ENCODE peak calls at places on chromosome 21, in ten cellular contexts. B is epithelial cell of esophagus; F is CD8-positive, alpha-beta T cell; Z is AG10803; U is stomach; G is activated B cell treated with CpG ODN at 0.5 μM for 24 hours; J is PC-3; H is endothelial cell; V is progenitor cell of endocrine pancreas; K is mucosa of descending colon. I is an unnamed sample.

GRCh38 chr21:45142469-45142868 is 68.1 kb downstream of the ADARB1 start:
- DNase-seq in B (peak), F (no peak), Z (peak), U (no peak), G (no peak), J (no peak), H (no peak), V (no peak), K (no peak), I (no peak)

GRCh38 chr21:28632718-28633408 is 359.8 kb downstream of the LTN1 start:
- DNase-seq in B (peak), F (no peak), Z (peak), U (no peak), G (no peak), J (peak), H (no peak), V (no peak), K (no peak), I (no peak)

GRCh38 chr21:14353712-14354111 is 29.2 kb downstream of the HSPA13 start:
- DNase-seq in B (peak), F (no peak), Z (no peak), U (no peak), G (no peak), J (no peak), H (no peak), V (no peak), K (no peak), I (no peak)

GRCh38 chr21:28235169-28235892 is 757.3 kb downstream of the LTN1 start:
- DNase-seq in B (no peak), F (no peak), Z (no peak), U (no peak), G (no peak), J (no peak), H (no peak), V (no peak), K (peak), I (no peak)

GRCh38 chr21:21268061-21268471 is 269.9 kb downstream of the NCAM2 start:
- DNase-seq in B (no peak), F (no peak), Z (no peak), U (no peak), G (no peak), J (no peak), H (no peak), V (no peak), K (no peak), I (no peak)

GRCh38 chr21:37878946-37879660 is 37.2 kb downstream of the KCNJ6 start:
- DNase-seq in B (peak), F (no peak), Z (peak), U (no peak), G (no peak), J (peak), H (no peak), V (no peak), K (no peak), I (no peak)

GRCh38 chr21:14843991-14844390 is 220.8 kb downstream of the NRIP1 start:
- DNase-seq in B (no peak), F (no peak), Z (no peak), U (no peak), G (no peak), J (no peak), H (no peak), V (no peak), K (no peak), I (no peak)

GRCh38 chr21:21084179-21084578 is 86.0 kb downstream of the NCAM2 start:
- DNase-seq in B (no peak), F (no peak), Z (peak), U (no peak), G (no peak), J (no peak), H (no peak), V (no peak), K (no peak), I (no peak)

GRCh38 chr21:31668651-31669491 is 9.4 kb downstream of the SOD1 start:
- DNase-seq in B (peak), F (no peak), Z (no peak), U (no peak), G (no peak), J (no peak), H (no peak), V (no peak), K (no peak), I (no peak)

GRCh38 chr21:15406791-15407190 is 323.0 kb upstream of the USP25 start:
- DNase-seq in B (peak), F (no peak), Z (no peak), U (no peak), G (no peak), J (no peak), H (no peak), V (no peak), K (no peak), I (no peak)

GRCh38 chr21:14918542-14918941 is 146.3 kb downstream of the NRIP1 start:
- DNase-seq in B (no peak), F (no peak), Z (peak), U (no peak), G (no peak), J (no peak), H (no peak), V (no peak), K (no peak), I (no peak)

GRCh38 chr21:23951251-23951650 is 1656.0 kb downstream of the MRPL39 start:
- DNase-seq in B (no peak), F (no peak), Z (no peak), U (no peak), G (no peak), J (peak), H (no peak), V (no peak), K (no peak), I (no peak)

GRCh38 chr21:30625449-30625848 is 5.0 kb downstream of the KRTAP20-4 start:
- DNase-seq in B (no peak), F (no peak), Z (no peak), U (no peak), G (no peak), J (no peak), H (no peak), V (no peak), K (no peak), I (no peak)

GRCh38 chr21:29578306-29578705 is 279.6 kb downstream of the BACH1 start:
- DNase-seq in B (no peak), F (no peak), Z (no peak), U (no peak), G (no peak), J (no peak), H (no peak), V (no peak), K (no peak), I (no peak)

DNA sequence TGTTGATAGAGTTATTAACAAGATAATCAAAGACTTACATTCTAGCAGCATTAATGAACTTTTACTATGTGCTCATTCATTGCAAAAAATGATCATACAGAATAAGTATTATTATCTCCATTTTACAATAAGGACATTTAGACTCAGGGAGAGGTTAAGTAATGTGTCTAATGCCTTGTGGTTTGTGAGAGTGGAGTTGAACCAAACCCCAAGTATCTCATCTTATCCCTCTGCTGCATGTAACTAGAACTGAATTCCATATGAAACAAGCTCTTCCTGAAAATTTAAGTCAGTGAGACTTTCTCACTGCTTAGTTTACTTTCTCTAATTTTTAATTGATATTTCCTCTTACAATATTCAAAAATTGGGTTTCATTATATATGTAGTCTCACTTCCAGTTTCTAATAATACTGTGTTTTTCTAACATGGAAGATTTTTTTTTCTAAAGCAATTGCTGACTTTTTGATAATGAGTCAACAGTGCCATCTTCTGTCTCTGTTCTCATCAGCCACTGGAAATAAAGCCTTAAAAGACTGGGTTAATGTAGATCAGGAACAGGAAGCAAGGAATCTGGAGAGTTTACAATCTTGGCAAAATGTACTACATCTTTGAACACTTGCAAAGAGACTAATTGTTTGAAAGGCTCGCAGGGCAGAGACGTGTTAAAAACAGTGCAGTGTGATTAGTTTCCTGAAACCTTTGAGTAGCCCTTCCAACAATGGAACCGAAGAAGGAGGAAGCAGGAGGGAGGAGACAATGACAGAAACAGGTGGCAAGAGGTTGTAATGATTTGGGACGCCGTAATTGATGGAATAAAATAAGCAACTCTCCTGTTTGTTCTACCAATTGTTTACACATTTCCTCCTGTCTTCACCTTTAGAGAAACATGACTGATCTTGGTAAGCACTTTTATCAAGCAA is 567.6 kb downstream of the MRPL39 start:
- DNase-seq in B (no peak), F (no peak), Z (peak), U (no peak), G (no peak), J (peak), H (no peak), V (no peak), K (peak), I (peak)
- TF ChIP-seq CTCF in B (no peak), F (no peak), Z (no peak), U (no peak), G (no peak), J (peak), H (no peak), V (peak), K (no peak), I (peak)

GRCh38 chr21:26962516-26963305 is 4.2 kb downstream of the ADAMTS5 start:
- DNase-seq in B (no peak), F (no peak), Z (peak), U (no peak), G (no peak), J (no peak), H (no peak), V (no peak), K (no peak), I (no peak)

GRCh38 chr21:26964379-26964778 is 2.5 kb downstream of the ADAMTS5 start:
- DNase-seq in B (no peak), F (no peak), Z (peak), U (peak), G (no peak), J (no peak), H (no peak), V (no peak), K (peak), I (no peak)

GRCh38 chr21:26958792-26959191 is 8.1 kb downstream of the ADAMTS5 start:
- DNase-seq in B (no peak), F (no peak), Z (no peak), U (no peak), G (no peak), J (no peak), H (no peak), V (no peak), K (no peak), I (no peak)

GRCh38 chr21:26965091-26965566 is 1.8 kb downstream of the ADAMTS5 start:
- DNase-seq in B (no peak), F (no peak), Z (no peak), U (no peak), G (no peak), J (no peak), H (no peak), V (no peak), K (no peak), I (no peak)

DNA sequence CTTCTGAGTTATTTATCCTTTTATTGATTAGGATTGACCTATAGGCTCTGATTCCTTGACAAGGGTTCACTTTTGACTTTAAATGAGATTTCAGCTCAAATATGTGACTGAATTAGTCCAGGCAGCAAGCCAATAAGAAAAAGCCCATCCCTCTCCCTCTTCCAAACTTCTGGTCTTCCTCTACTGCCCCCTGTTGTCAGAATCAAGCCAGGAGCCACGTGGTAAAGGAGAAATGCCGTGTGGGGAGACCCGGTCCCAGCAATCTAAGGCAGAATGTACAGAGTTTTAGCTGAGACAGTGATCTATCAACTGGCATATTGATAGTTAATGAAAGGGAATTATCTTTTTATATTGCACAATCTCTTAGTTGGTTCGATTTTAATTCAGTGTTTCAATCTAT is 5.2 kb downstream of the ADAMTS5 start:
- DNase-seq in B (no peak), F (no peak), Z (peak), U (no peak), G (no peak), J (peak), H (peak), V (no peak), K (peak), I (no peak)
- TF ChIP-seq CTCF in B (no peak), F (no peak), Z (peak), U (no peak), G (no peak), J (peak), H (peak), V (peak), K (no peak), I (no peak)

DNA sequence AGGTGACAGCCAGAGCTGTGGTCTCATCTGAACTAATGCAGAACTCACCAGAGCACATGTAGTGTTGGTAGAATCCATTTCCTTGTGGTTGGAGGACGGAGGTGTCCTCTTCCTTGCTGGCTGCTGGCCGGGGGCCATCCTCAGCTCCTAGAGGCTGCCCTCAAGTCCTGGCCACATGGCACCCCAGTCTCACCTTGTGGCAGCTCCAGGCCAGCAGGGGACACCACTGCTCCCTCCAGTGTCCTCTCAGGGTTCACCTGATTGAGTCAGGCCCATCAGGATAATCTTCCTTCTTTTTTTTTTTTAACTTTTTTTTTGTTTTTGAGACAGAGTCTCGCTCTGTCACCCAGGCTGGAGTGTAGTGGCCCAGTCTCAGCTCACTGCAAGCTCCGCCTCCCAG is 2.9 kb downstream of the KCNE1 start:
- DNase-seq in B (no peak), F (no peak), Z (no peak), U (no peak), G (no peak), J (peak), H (no peak), V (no peak), K (no peak), I (no peak)
- TF ChIP-seq CTCF in B (peak), F (no peak), Z (peak), U (no peak), G (no peak), J (peak), H (no peak), V (no peak), K (no peak), I (peak)

DNA sequence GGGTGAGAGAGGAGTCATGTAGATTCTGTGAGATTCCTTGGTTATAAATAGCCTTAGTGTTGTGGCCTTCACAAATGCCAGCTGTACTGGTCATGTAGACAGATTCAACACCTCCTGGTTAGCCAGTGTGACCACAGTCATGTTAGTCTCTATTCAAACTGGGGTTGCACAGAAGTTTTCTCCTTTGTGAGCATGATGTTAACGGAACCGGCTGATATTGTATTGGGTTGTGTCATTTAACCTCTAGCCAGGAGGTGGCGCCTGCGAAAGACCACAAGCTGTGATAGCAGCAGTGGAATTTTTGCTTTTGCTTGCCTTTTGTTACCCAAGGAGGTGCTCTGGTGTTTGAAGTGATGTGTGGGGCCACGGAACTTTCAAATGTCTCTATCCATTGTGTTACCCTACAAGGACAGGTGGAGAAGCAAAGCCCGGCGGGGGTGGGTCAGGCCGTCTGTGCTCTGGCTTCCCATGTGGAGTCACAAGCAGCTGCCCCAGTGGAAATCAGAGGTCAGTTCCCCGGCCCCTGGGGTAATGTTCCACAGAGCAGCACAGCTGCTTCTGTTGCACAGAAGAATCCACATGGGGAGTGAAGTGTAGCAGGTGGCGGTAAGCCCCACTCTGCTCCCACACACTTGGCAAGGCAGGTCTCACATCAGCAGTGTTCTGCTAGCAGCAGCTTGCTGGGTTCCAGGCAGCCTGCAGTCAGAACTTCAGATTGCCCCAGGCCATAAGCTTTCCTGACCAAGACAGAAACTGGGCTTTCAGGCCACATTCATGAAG is 112.6 kb downstream of the ADAMTS1 start:
- DNase-seq in B (peak), F (no peak), Z (peak), U (peak), G (no peak), J (peak), H (peak), V (peak), K (peak), I (no peak)
- TF ChIP-seq CTCF in B (peak), F (no peak), Z (peak), U (no peak), G (no peak), J (peak), H (peak), V (peak), K (no peak), I (peak)

GRCh38 chr21:17925900-17926299 is 106.7 kb upstream of the C21orf91 start:
- DNase-seq in B (peak), F (no peak), Z (peak), U (no peak), G (no peak), J (peak), H (peak), V (no peak), K (no peak), I (no peak)

GRCh38 chr21:17930102-17930501 is 110.9 kb upstream of the C21orf91 start:
- DNase-seq in B (no peak), F (no peak), Z (no peak), U (no peak), G (no peak), J (no peak), H (no peak), V (no peak), K (no peak), I (no peak)

GRCh38 chr21:17929514-17929913 is 110.4 kb upstream of the C21orf91 start:
- DNase-seq in B (no peak), F (no peak), Z (no peak), U (no peak), G (no peak), J (no peak), H (no peak), V (no peak), K (no peak), I (no peak)

GRCh38 chr21:17925000-17925610 is 105.9 kb upstream of the C21orf91 start:
- DNase-seq in B (peak), F (peak), Z (peak), U (peak), G (no peak), J (peak), H (peak), V (peak), K (peak), I (peak)

GRCh38 chr21:17931080-17931479 is 111.9 kb upstream of the C21orf91 start:
- DNase-seq in B (no peak), F (no peak), Z (no peak), U (no peak), G (no peak), J (peak), H (no peak), V (no peak), K (no peak), I (no peak)
- TF ChIP-seq CTCF in B (peak), F (peak), Z (peak), U (no peak), G (no peak), J (peak), H (peak), V (peak), K (no peak), I (peak)

GRCh38 chr21:46256501-46256994 is 28.0 kb upstream of the LSS start:
- DNase-seq in B (no peak), F (no peak), Z (no peak), U (no peak), G (no peak), J (no peak), H (no peak), V (no peak), K (no peak), I (no peak)
- TF ChIP-seq CTCF in B (no peak), F (no peak), Z (no peak), U (no peak), G (no peak), J (no peak), H (no peak), V (no peak), K (no peak), I (no peak)

DNA sequence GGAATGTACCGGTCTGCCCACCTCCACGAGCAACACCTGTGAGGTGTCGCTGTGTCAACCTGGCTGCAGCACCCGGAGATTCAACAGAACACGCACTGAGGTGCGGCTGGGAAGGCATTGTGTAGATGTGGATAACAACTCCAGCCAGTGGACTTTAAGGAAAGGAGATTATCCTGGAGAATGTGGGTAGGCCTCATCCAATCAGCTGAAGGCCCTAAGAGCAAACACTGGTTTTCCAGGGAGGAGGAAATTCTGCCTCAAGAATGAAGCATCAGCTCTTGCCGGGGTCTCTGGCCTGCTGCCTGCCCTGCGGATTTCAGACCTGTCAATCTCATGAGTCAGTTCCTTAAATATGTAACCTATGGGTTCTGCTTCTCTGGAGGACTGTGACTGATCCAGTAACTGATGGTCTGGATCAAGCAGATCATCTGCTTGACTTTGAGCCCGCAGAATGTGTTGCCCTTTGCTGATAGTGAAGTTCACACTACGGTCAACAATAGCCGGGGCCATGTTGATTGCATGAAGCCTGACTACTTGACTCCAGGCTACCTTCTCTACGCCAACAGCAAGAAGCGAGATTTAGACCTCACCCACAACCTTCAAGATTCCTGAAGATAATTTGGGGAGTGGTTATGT is 15.9 kb upstream of the PRDM15 start:
- DNase-seq in B (peak), F (no peak), Z (peak), U (no peak), G (no peak), J (peak), H (no peak), V (no peak), K (no peak), I (no peak)
- TF ChIP-seq CTCF in B (no peak), F (no peak), Z (no peak), U (no peak), G (no peak), J (no peak), H (no peak), V (no peak), K (no peak), I (no peak)

I was measured in GM12864.